ENCODE peak calls at places on chromosomes 13 and 19, in five cellular contexts. One of them, this sample, is unnamed.
A peak's percentile ranks its signal among the peaks of the same experiment; 100 is the strongest.

GRCh38 chr19:52453324-52454094 is at the start of gene ZNF578:
- DNase-seq in upper lobe of left lung: peak; percentile 28
- DNase-seq in A549: no peak
- DNase-seq in sigmoid colon: peak; percentile 85
- DNase-seq in tibial nerve: peak; percentile 43
- DNase-seq in this sample: peak; percentile 43

GRCh38 chr13:27034678-27035111 is 136.9 kb downstream of the USP12 start:
- DNase-seq in sigmoid colon: no peak
- DNase-seq in upper lobe of left lung: no peak
- DNase-seq in tibial nerve: no peak
- DNase-seq in A549: no peak
- DNase-seq in this sample: no peak

GRCh38 chr19:5655412-5655811 is 24.9 kb downstream of the MICOS13 start:
- DNase-seq in A549: no peak
- DNase-seq in tibial nerve: no peak
- DNase-seq in upper lobe of left lung: no peak
- DNase-seq in sigmoid colon: no peak
- DNase-seq in this sample: no peak

GRCh38 chr19:11089254-11090013 is at the start of gene LDLR:
- DNase-seq in upper lobe of left lung: peak; percentile 91
- DNase-seq in A549: peak; percentile 94
- DNase-seq in sigmoid colon: peak; percentile 92
- DNase-seq in tibial nerve: peak; percentile 76
- DNase-seq in this sample: peak; percentile 85

GRCh38 chr13:44386932-44387556 is 13.4 kb downstream of the SERP2 start:
- DNase-seq in A549: no peak
- DNase-seq in upper lobe of left lung: no peak
- DNase-seq in tibial nerve: no peak
- DNase-seq in sigmoid colon: no peak
- DNase-seq in this sample: no peak

GRCh38 chr13:94351292-94352000 is 128.0 kb downstream of the DCT start:
- DNase-seq in A549: no peak
- DNase-seq in upper lobe of left lung: no peak
- DNase-seq in sigmoid colon: no peak
- DNase-seq in tibial nerve: no peak
- DNase-seq in this sample: no peak

GRCh38 chr13:75689686-75690085 is 53.6 kb downstream of the LMO7 start:
- DNase-seq in A549: no peak
- DNase-seq in upper lobe of left lung: no peak
- DNase-seq in sigmoid colon: no peak
- DNase-seq in tibial nerve: no peak
- DNase-seq in this sample: no peak

GRCh38 chr19:41616785-41617621 is 9.9 kb downstream of the CEACAM4 start:
- DNase-seq in tibial nerve: no peak
- DNase-seq in upper lobe of left lung: no peak
- DNase-seq in sigmoid colon: no peak
- DNase-seq in A549: peak; percentile 44
- DNase-seq in this sample: no peak

GRCh38 chr19:5093297-5093858 is 124.5 kb downstream of the KDM4B start:
- DNase-seq in tibial nerve: no peak
- DNase-seq in A549: no peak
- DNase-seq in upper lobe of left lung: no peak
- DNase-seq in sigmoid colon: no peak
- DNase-seq in this sample: peak; percentile 36

GRCh38 chr13:89695343-89696257 is 1651.9 kb upstream of the MIR17HG start:
- DNase-seq in upper lobe of left lung: no peak
- DNase-seq in tibial nerve: no peak
- DNase-seq in sigmoid colon: no peak
- DNase-seq in A549: peak; percentile 39
- DNase-seq in this sample: peak; percentile 39

GRCh38 chr13:85255978-85256377 is 543.2 kb downstream of the SLITRK6 start:
- DNase-seq in A549: no peak
- DNase-seq in tibial nerve: no peak
- DNase-seq in upper lobe of left lung: no peak
- DNase-seq in sigmoid colon: no peak
- DNase-seq in this sample: no peak

GRCh38 chr19:42111384-42111783 is 20.9 kb downstream of the POU2F2 start:
- DNase-seq in A549: no peak
- DNase-seq in upper lobe of left lung: no peak
- DNase-seq in tibial nerve: no peak
- DNase-seq in sigmoid colon: no peak
- DNase-seq in this sample: no peak

GRCh38 chr13:45372189-45373115 is 31.5 kb upstream of the TPT1 start:
- DNase-seq in upper lobe of left lung: no peak
- DNase-seq in tibial nerve: no peak
- DNase-seq in sigmoid colon: no peak
- DNase-seq in A549: no peak
- DNase-seq in this sample: no peak

GRCh38 chr19:44947041-44947581 is 1.3 kb downstream of the APOC2 start:
- DNase-seq in tibial nerve: no peak
- DNase-seq in upper lobe of left lung: no peak
- DNase-seq in sigmoid colon: no peak
- DNase-seq in A549: no peak
- DNase-seq in this sample: no peak

GRCh38 chr13:95954266-95954665 is 98.9 kb downstream of the UGGT2 start:
- DNase-seq in upper lobe of left lung: no peak
- DNase-seq in sigmoid colon: no peak
- DNase-seq in A549: no peak
- DNase-seq in tibial nerve: no peak
- DNase-seq in this sample: no peak

GRCh38 chr13:75365724-75366173 is 116.2 kb downstream of the TBC1D4 start:
- DNase-seq in upper lobe of left lung: no peak
- DNase-seq in A549: peak; percentile 21
- DNase-seq in tibial nerve: no peak
- DNase-seq in sigmoid colon: no peak
- DNase-seq in this sample: no peak

GRCh38 chr19:789473-790052 is 7.7 kb upstream of the PTBP1 start:
- DNase-seq in upper lobe of left lung: no peak
- DNase-seq in sigmoid colon: no peak
- DNase-seq in tibial nerve: no peak
- DNase-seq in A549: no peak
- DNase-seq in this sample: no peak

GRCh38 chr13:73417012-73417615 is 358.3 kb downstream of the KLF5 start:
- DNase-seq in sigmoid colon: no peak
- DNase-seq in upper lobe of left lung: no peak
- DNase-seq in tibial nerve: no peak
- DNase-seq in A549: peak; percentile 37
- DNase-seq in this sample: no peak

GRCh38 chr19:507286-508203 is at the start of gene TPGS1:
- DNase-seq in tibial nerve: peak; percentile 51
- DNase-seq in sigmoid colon: peak; percentile 86
- DNase-seq in upper lobe of left lung: peak; percentile 79
- DNase-seq in A549: peak; percentile 75
- DNase-seq in this sample: peak; percentile 78

GRCh38 chr13:59623516-59623915 is 540.2 kb downstream of the DIAPH3 start:
- DNase-seq in tibial nerve: no peak
- DNase-seq in sigmoid colon: no peak
- DNase-seq in upper lobe of left lung: no peak
- DNase-seq in A549: no peak
- DNase-seq in this sample: no peak

GRCh38 chr13:51282322-51282721 is 57.2 kb upstream of the SERPINE3 start:
- DNase-seq in A549: no peak
- DNase-seq in tibial nerve: no peak
- DNase-seq in upper lobe of left lung: no peak
- DNase-seq in sigmoid colon: peak; percentile 46
- DNase-seq in this sample: peak; percentile 65

GRCh38 chr19:737591-738093 is 13.3 kb upstream of the MISP start:
- DNase-seq in tibial nerve: no peak
- DNase-seq in upper lobe of left lung: no peak
- DNase-seq in A549: peak; percentile 45
- DNase-seq in sigmoid colon: peak; percentile 71
- DNase-seq in this sample: peak; percentile 52

GRCh38 chr13:107854880-107855279 is 360.5 kb downstream of the LIG4 start:
- DNase-seq in sigmoid colon: no peak
- DNase-seq in upper lobe of left lung: no peak
- DNase-seq in A549: no peak
- DNase-seq in tibial nerve: no peak
- DNase-seq in this sample: no peak

GRCh38 chr13:51005566-51005965 is 96.0 kb downstream of the RNASEH2B start:
- DNase-seq in upper lobe of left lung: no peak
- DNase-seq in A549: no peak
- DNase-seq in sigmoid colon: no peak
- DNase-seq in tibial nerve: no peak
- DNase-seq in this sample: no peak

GRCh38 chr13:41137951-41138350 is 5.3 kb upstream of the KBTBD6 start:
- DNase-seq in sigmoid colon: no peak
- DNase-seq in A549: peak; percentile 7
- DNase-seq in upper lobe of left lung: no peak
- DNase-seq in tibial nerve: no peak
- DNase-seq in this sample: no peak

GRCh38 chr19:37654525-37654832 is 786 bp downstream of the ZFP30 start:
- DNase-seq in upper lobe of left lung: no peak
- DNase-seq in A549: no peak
- DNase-seq in tibial nerve: no peak
- DNase-seq in sigmoid colon: no peak
- DNase-seq in this sample: no peak

GRCh38 chr19:58575183-58576041 is 2.3 kb upstream of the MZF1 start:
- DNase-seq in upper lobe of left lung: peak; percentile 95
- DNase-seq in A549: peak; percentile 95
- DNase-seq in tibial nerve: peak; percentile 76
- DNase-seq in sigmoid colon: peak; percentile 97
- DNase-seq in this sample: peak; percentile 87

GRCh38 chr19:10288662-10289166 is 1.0 kb upstream of the ICAM5 start:
- DNase-seq in sigmoid colon: no peak
- DNase-seq in upper lobe of left lung: peak; percentile 68
- DNase-seq in A549: peak; percentile 75
- DNase-seq in tibial nerve: no peak
- DNase-seq in this sample: peak; percentile 37

GRCh38 chr13:98279473-98280175 is 102.6 kb upstream of the RNF113B start:
- DNase-seq in upper lobe of left lung: no peak
- DNase-seq in A549: no peak
- DNase-seq in tibial nerve: no peak
- DNase-seq in sigmoid colon: no peak
- DNase-seq in this sample: no peak

GRCh38 chr13:29516880-29517279 is 78.6 kb downstream of the SLC7A1 start:
- DNase-seq in sigmoid colon: no peak
- DNase-seq in A549: no peak
- DNase-seq in tibial nerve: no peak
- DNase-seq in upper lobe of left lung: no peak
- DNase-seq in this sample: no peak

GRCh38 chr19:42175952-42176648 is 41.4 kb downstream of the DEDD2 start:
- DNase-seq in upper lobe of left lung: no peak
- DNase-seq in sigmoid colon: no peak
- DNase-seq in tibial nerve: no peak
- DNase-seq in A549: peak; percentile 51
- DNase-seq in this sample: no peak

GRCh38 chr19:32669205-32669785 is 5.7 kb downstream of the ANKRD27 start:
- DNase-seq in upper lobe of left lung: no peak
- DNase-seq in A549: no peak
- DNase-seq in tibial nerve: no peak
- DNase-seq in sigmoid colon: no peak
- DNase-seq in this sample: no peak

GRCh38 chr19:8158411-8159074 is 9.2 kb upstream of the FBN3 start:
- DNase-seq in tibial nerve: no peak
- DNase-seq in sigmoid colon: peak; percentile 74
- DNase-seq in A549: peak; percentile 81
- DNase-seq in upper lobe of left lung: peak; percentile 65
- DNase-seq in this sample: peak; percentile 55

GRCh38 chr13:41756198-41756885 is 204.6 kb downstream of the VWA8 start:
- DNase-seq in tibial nerve: no peak
- DNase-seq in upper lobe of left lung: no peak
- DNase-seq in sigmoid colon: no peak
- DNase-seq in A549: no peak
- DNase-seq in this sample: no peak

GRCh38 chr19:12610540-12611360 is at the start of the genes ZNF490 and ZNF791:
- DNase-seq in tibial nerve: peak; percentile 99
- DNase-seq in A549: peak; percentile 96
- DNase-seq in upper lobe of left lung: peak; percentile 99
- DNase-seq in sigmoid colon: peak; percentile 99
- DNase-seq in this sample: peak; percentile 99

GRCh38 chr19:12606796-12607195 is 3.8 kb downstream of the ZNF490 start:
- DNase-seq in A549: no peak
- DNase-seq in upper lobe of left lung: no peak
- DNase-seq in sigmoid colon: peak; percentile 28
- DNase-seq in tibial nerve: no peak
- DNase-seq in this sample: no peak

GRCh38 chr19:12611361-12611699 is 610 bp downstream of the ZNF791 start:
- DNase-seq in A549: peak; percentile 75
- DNase-seq in sigmoid colon: peak; percentile 91
- DNase-seq in upper lobe of left lung: peak; percentile 61
- DNase-seq in tibial nerve: peak; percentile 63
- DNase-seq in this sample: peak; percentile 74
- TF ChIP-seq EP300 in A549: no peak
- TF ChIP-seq EP300 in sigmoid colon: no peak
- TF ChIP-seq EP300 in upper lobe of left lung: no peak
- TF ChIP-seq EP300 in tibial nerve: no peak
- TF ChIP-seq EP300 in this sample: no peak

GRCh38 chr19:2478756-2479555 is 3.0 kb downstream of the GADD45B start:
- DNase-seq in upper lobe of left lung: peak; percentile 86
- DNase-seq in tibial nerve: peak; percentile 53
- DNase-seq in sigmoid colon: peak; percentile 95
- DNase-seq in A549: peak; percentile 58
- DNase-seq in this sample: peak; percentile 88
- TF ChIP-seq POLR2A in upper lobe of left lung: no peak
- TF ChIP-seq POLR2A in tibial nerve: no peak
- TF ChIP-seq POLR2A in sigmoid colon: no peak
- TF ChIP-seq POLR2A in A549: no peak
- TF ChIP-seq POLR2A in this sample: no peak

DNA sequence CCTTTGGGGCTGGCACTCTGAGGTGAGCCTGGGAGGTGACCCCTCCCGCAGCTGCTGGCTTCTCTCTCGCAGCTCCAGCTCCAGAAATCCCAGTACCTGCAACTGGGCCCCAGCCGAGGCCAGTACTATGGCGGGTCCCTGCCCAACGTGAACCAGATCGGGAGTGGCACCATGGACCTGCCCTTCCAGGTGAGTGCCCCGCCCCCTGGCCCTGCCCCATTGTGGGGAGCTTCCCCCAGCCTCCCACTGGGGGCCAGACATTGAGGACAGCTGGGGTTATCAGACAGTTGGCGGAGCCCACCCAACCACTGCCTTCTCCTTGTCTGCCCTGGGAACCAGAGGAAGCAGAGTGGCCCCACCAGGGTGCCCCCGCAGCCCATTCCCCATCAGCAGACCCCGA is 48.3 kb downstream of the COMP start:
- DNase-seq in A549: no peak
- DNase-seq in sigmoid colon: no peak
- DNase-seq in upper lobe of left lung: no peak
- DNase-seq in tibial nerve: no peak
- DNase-seq in this sample: no peak
- H3K27ac ChIP-seq in A549: no peak overlapping the region
- H3K27ac ChIP-seq in sigmoid colon: no peak overlapping the region
- H3K27ac ChIP-seq in upper lobe of left lung: peak overlapping the region; percentile 29
- H3K27ac ChIP-seq in tibial nerve: no peak overlapping the region
- H3K27ac ChIP-seq in this sample: peak overlapping the region; percentile 60

GRCh38 chr19:48819366-48819816 is 8.6 kb upstream of the BCAT2 start:
- DNase-seq in sigmoid colon: peak; percentile 92
- DNase-seq in upper lobe of left lung: peak; percentile 95
- DNase-seq in tibial nerve: peak; percentile 86
- DNase-seq in A549: peak; percentile 89
- DNase-seq in this sample: peak; percentile 97
- TF ChIP-seq EP300 in sigmoid colon: no peak
- TF ChIP-seq EP300 in upper lobe of left lung: no peak
- TF ChIP-seq EP300 in tibial nerve: peak; percentile 81
- TF ChIP-seq EP300 in A549: no peak
- TF ChIP-seq EP300 in this sample: peak; percentile 16

This sample was measured in stomach.